ENCODE peak calls at places on chromosome 13, in seven cellular contexts. O is HFF-Myc, H is tibial artery, A is stomach, N is PC-3, S is AG09309, E is fibroblast of lung. C is an unnamed sample.
A peak's percentile ranks its signal among the peaks of the same experiment; 100 is the strongest.

GRCh38 chr13:109729031-109729870 is 57.1 kb downstream of the IRS2 start:
- DNase-seq in S (no peak), O (no peak), H (no peak), N (no peak), A (no peak), E (peak; percentile 56), C (no peak)

GRCh38 chr13:94478913-94479312 is 569 bp downstream of the DCT start:
- DNase-seq in H (no peak), N (no peak), A (no peak), S (no peak), E (no peak), O (no peak), C (no peak)

GRCh38 chr13:88071371-88071770 is 400.2 kb downstream of the SLITRK5 start:
- DNase-seq in A (no peak), S (no peak), O (no peak), E (no peak), N (no peak), H (no peak), C (no peak)

GRCh38 chr13:21541271-21541670 is 62.7 kb downstream of the MICU2 start:
- DNase-seq in N (peak; percentile 70), S (no peak), A (no peak), E (no peak), O (no peak), H (no peak), C (no peak)

GRCh38 chr13:33435207-33435606 is 149.7 kb upstream of the STARD13 start:
- DNase-seq in H (no peak), S (no peak), O (no peak), A (no peak), E (no peak), N (no peak), C (no peak)

GRCh38 chr13:100872761-100873160 is 198.2 kb upstream of the TMTC4 start:
- DNase-seq in A (no peak), N (no peak), S (no peak), E (no peak), H (no peak), O (no peak), C (no peak)

GRCh38 chr13:54226866-54227265 is 1198.3 kb downstream of the OLFM4 start:
- DNase-seq in H (no peak), S (no peak), E (no peak), N (no peak), O (no peak), A (no peak), C (no peak)

GRCh38 chr13:51125495-51126226 is 14.6 kb upstream of the C13orf42 start:
- DNase-seq in S (peak; percentile 17), E (peak; percentile 50), A (peak; percentile 53), H (peak; percentile 45), N (peak; percentile 61), O (no peak), C (peak; percentile 18)

GRCh38 chr13:20351279-20352022 is 119.3 kb upstream of the GJB6 start:
- DNase-seq in E (peak; percentile 96), A (no peak), S (peak; percentile 72), N (peak; percentile 90), O (no peak), H (no peak), C (no peak)

GRCh38 chr13:25170554-25171107 is 1.5 kb downstream of the AMER2 start:
- DNase-seq in A (no peak), S (no peak), O (no peak), H (no peak), N (no peak), E (no peak), C (no peak)

GRCh38 chr13:41639955-41640780 is 182.8 kb downstream of the RGCC start:
- DNase-seq in S (peak; percentile 80), O (no peak), A (no peak), E (no peak), N (no peak), H (peak; percentile 42), C (no peak)

GRCh38 chr13:41137951-41138350 is 5.3 kb upstream of the KBTBD6 start:
- DNase-seq in A (no peak), E (peak; percentile 79), O (no peak), S (no peak), N (peak; percentile 81), H (no peak), C (no peak)

GRCh38 chr13:104832265-104832664 is 1703.2 kb downstream of the EFNB2 start:
- DNase-seq in S (no peak), O (no peak), A (no peak), E (no peak), N (no peak), H (no peak), C (no peak)

GRCh38 chr13:98022210-98022609 is 68.7 kb downstream of the IPO5 start:
- DNase-seq in E (peak; percentile 90), O (no peak), S (peak; percentile 51), H (no peak), N (peak; percentile 78), A (no peak), C (peak; percentile 5)

GRCh38 chr13:99335603-99336002 is 28.4 kb upstream of the GPR183 start:
- DNase-seq in N (no peak), O (no peak), A (no peak), S (no peak), H (no peak), E (no peak), C (no peak)
- TF ChIP-seq CTCF in N (no peak), O (no peak), A (no peak), S (no peak), H (no peak), E (no peak), C (no peak)

DNA sequence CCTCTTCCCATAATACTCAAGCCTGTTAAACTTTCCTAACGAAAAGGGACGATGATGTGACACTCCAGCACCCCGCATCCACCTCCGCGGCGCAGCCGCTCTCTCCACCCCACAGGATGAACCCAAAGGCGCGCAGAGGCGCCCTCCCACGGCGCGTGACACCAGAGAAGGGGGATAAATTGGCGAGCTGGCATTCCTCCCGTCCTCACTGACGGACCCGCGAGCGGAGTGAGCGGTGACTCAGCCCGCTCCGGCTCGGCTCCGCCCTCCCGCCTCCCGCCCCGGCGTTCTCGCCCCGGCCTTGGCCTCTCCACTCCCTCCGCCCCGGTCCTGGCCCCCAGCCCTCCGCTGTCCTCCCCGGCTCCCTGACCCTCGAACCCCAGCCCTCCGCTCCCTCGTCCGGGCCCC is 590 bp downstream of the TUBGCP3 start:
- DNase-seq in N (peak; percentile 74), O (no peak), E (peak; percentile 79), A (peak; percentile 82), S (peak; percentile 33), H (peak; percentile 83), C (peak; percentile 55)
- TF ChIP-seq CTCF in N (peak; percentile 14), O (no peak), E (no peak), A (no peak), S (peak; percentile 6), H (no peak), C (peak; percentile 23)

GRCh38 chr13:75217949-75218348 is 264.0 kb downstream of the TBC1D4 start:
- DNase-seq in N (peak; percentile 3), O (no peak), S (peak; percentile 69), E (peak; percentile 79), A (no peak), H (no peak), C (peak; percentile 31)
- TF ChIP-seq CTCF in N (no peak), O (no peak), S (peak; percentile 16), E (no peak), A (no peak), H (no peak), C (peak; percentile 12)

GRCh38 chr13:81487151-81487550 is 1146.2 kb upstream of the SPRY2 start:
- DNase-seq in O (no peak), H (no peak), A (no peak), N (peak; percentile 61), S (no peak), E (no peak), C (no peak)
- TF ChIP-seq CTCF in O (peak; percentile 3), H (no peak), A (no peak), N (peak; percentile 55), S (no peak), E (no peak), C (no peak)

DNA sequence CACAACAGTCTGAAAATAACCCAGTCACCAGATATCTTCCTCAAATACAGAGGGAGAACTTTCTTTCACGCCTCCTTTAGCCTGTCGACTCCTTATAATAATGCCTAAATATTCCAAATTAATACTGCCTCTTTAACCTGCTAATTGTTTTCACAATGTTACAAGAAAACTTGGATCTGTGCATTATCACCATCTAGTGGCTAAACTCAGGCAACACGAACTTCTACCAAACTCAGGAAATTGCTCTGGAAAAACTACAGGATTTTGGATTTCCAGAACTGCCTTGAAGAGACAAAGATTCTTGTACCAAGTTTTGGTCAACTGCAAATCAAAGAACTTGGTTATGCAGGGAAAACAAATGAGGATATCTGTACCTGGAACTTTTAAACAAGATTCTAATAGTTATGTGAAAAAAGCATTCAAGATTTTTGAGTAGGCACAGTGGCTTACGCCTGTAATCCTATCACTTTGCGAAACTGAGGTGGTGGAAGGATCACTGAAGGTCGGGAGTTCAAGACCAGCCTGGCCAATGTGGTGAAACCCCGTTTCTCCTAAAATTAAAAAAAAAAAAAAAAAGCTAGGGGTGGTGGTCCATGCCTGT is 10.8 kb downstream of the CLN5 start:
- DNase-seq in O (peak; percentile 35), H (no peak), N (peak; percentile 53), A (no peak), S (no peak), E (peak; percentile 24), C (no peak)
- TF ChIP-seq CTCF in O (peak; percentile 66), H (peak; percentile 54), N (peak; percentile 74), A (no peak), S (peak; percentile 73), E (peak; percentile 62), C (peak; percentile 77)

GRCh38 chr13:107867701-107868661 is 347.4 kb downstream of the LIG4 start:
- DNase-seq in E (peak; percentile 52), A (peak; percentile 35), N (peak; percentile 61), S (no peak), H (no peak), O (no peak), C (no peak)
- TF ChIP-seq CTCF in E (peak; percentile 34), A (no peak), N (peak; percentile 84), S (peak; percentile 84), H (peak; percentile 13), O (no peak), C (peak; percentile 57)

GRCh38 chr13:92966900-92967299 is 259.7 kb upstream of the GPC6 start:
- DNase-seq in E (no peak), S (no peak), N (no peak), O (no peak), A (no peak), H (no peak), C (no peak)

GRCh38 chr13:92966341-92966740 is 260.3 kb upstream of the GPC6 start:
- DNase-seq in E (no peak), A (no peak), N (no peak), S (no peak), H (no peak), O (no peak), C (no peak)

GRCh38 chr13:92963029-92963428 is 263.6 kb upstream of the GPC6 start:
- DNase-seq in A (no peak), S (no peak), O (no peak), N (peak; percentile 24), E (peak; percentile 70), H (no peak), C (no peak)

GRCh38 chr13:92972751-92973150 is 253.9 kb upstream of the GPC6 start:
- DNase-seq in A (no peak), E (no peak), O (no peak), N (peak; percentile 11), S (no peak), H (no peak), C (no peak)

GRCh38 chr13:92967923-92968322 is 258.7 kb upstream of the GPC6 start:
- DNase-seq in S (peak; percentile 1), E (peak; percentile 8), N (peak; percentile 40), H (no peak), A (no peak), O (no peak), C (no peak)
- TF ChIP-seq CTCF in S (peak; percentile 42), E (no peak), N (peak; percentile 56), H (no peak), A (no peak), O (no peak), C (peak; percentile 6)

GRCh38 chr13:44921931-44922758 is 67.1 kb downstream of the NUFIP1 start:
- DNase-seq in E (peak; percentile 99), A (peak; percentile 64), H (peak; percentile 81), N (peak; percentile 91), O (peak; percentile 54), S (peak; percentile 90), C (peak; percentile 57)
- TF ChIP-seq CTCF in E (no peak), A (no peak), H (no peak), N (no peak), O (no peak), S (no peak), C (no peak)